ENCODE peak calls at places on chromosomes 11 and 22, in five cellular contexts. E is dorsolateral prefrontal cortex, U is substantia nigra, F is hepatocyte, Z is uterus. I is an unnamed sample.
A peak's percentile ranks its signal among the peaks of the same experiment; 100 is the strongest.

GRCh38 chr11:6646040-6646439 is 9.6 kb downstream of the DCHS1 start:
- DNase-seq in U (no peak), Z (peak; percentile 57), E (no peak), F (no peak), I (no peak)

GRCh38 chr11:45580399-45580798 is 85.0 kb downstream of the CHST1 start:
- DNase-seq in Z (no peak), E (no peak), U (no peak), F (peak; percentile 61), I (no peak)

GRCh38 chr11:2726964-2727363 is 27.2 kb upstream of the KCNQ1OT1 start:
- DNase-seq in F (no peak), U (no peak), Z (no peak), E (no peak), I (no peak)

GRCh38 chr11:45149483-45150056 is 3.1 kb downstream of the PRDM11 start:
- DNase-seq in E (no peak), F (no peak), U (no peak), Z (no peak), I (no peak)

GRCh38 chr11:48162197-48162886 is 54.3 kb upstream of the OR4B1 start:
- DNase-seq in E (no peak), U (no peak), F (no peak), Z (no peak), I (no peak)

GRCh38 chr11:59898652-59899051 is 20.1 kb downstream of the OOSP3 start:
- DNase-seq in U (no peak), Z (no peak), E (no peak), F (no peak), I (no peak)

GRCh38 chr22:44489817-44490216 is 8.2 kb downstream of the RTL6 start:
- DNase-seq in U (no peak), E (no peak), F (no peak), Z (no peak), I (no peak)

GRCh38 chr22:18118345-18118915 is 7.8 kb downstream of the TUBA8 start:
- DNase-seq in E (no peak), U (no peak), F (no peak), Z (no peak), I (no peak)

GRCh38 chr11:61697093-61697492 is 16.9 kb downstream of the DAGLA start:
- DNase-seq in Z (no peak), E (no peak), F (no peak), U (no peak), I (no peak)

GRCh38 chr11:132438418-132438817 is 1068.0 kb downstream of the NTM start:
- DNase-seq in F (no peak), U (no peak), E (no peak), Z (no peak), I (no peak)

GRCh38 chr11:134244593-134244992 is 8.6 kb downstream of the THYN1 start:
- DNase-seq in F (peak; percentile 29), U (no peak), Z (no peak), E (no peak), I (no peak)

GRCh38 chr11:33208150-33208549 is 46.9 kb upstream of the CSTF3 start:
- DNase-seq in Z (no peak), U (no peak), E (no peak), F (no peak), I (no peak)

GRCh38 chr11:111639226-111639925 is 37.1 kb downstream of the SIK2 start:
- DNase-seq in E (no peak), F (no peak), U (no peak), Z (no peak), I (no peak)

GRCh38 chr22:46010177-46010867 is 33.4 kb upstream of the WNT7B start:
- DNase-seq in Z (peak; percentile 47), E (no peak), U (no peak), F (no peak), I (no peak)

GRCh38 chr11:88507771-88508557 is 170.4 kb upstream of the CTSC start:
- DNase-seq in F (no peak), U (no peak), Z (no peak), E (no peak), I (no peak)

GRCh38 chr11:82405392-82405791 is 328.3 kb downstream of the FAM181B start:
- DNase-seq in E (no peak), F (peak; percentile 18), U (no peak), Z (no peak), I (no peak)

GRCh38 chr11:65430406-65431217 is 8.0 kb downstream of the NEAT1 start:
- DNase-seq in U (no peak), E (no peak), Z (peak; percentile 3), F (peak; percentile 46), I (no peak)

GRCh38 chr22:40410731-40411505 is 40.5 kb downstream of the SGSM3 start:
- DNase-seq in U (no peak), Z (no peak), F (no peak), E (no peak), I (no peak)

GRCh38 chr11:126546191-126546590 is 190.7 kb downstream of the ST3GAL4 start:
- DNase-seq in E (no peak), U (no peak), F (no peak), Z (no peak), I (no peak)

GRCh38 chr11:35735903-35736302 is 73.3 kb downstream of the TRIM44 start:
- DNase-seq in E (no peak), Z (no peak), F (no peak), U (no peak), I (no peak)

GRCh38 chr11:118889796-118890195 is 6.1 kb downstream of the CXCR5 start:
- DNase-seq in U (peak; percentile 26), F (peak; percentile 31), E (no peak), Z (peak; percentile 81), I (peak; percentile 20)

GRCh38 chr11:5691963-5692358 is 2.4 kb downstream of the TRIM22 start:
- DNase-seq in Z (no peak), U (no peak), E (no peak), F (no peak), I (no peak)

GRCh38 chr11:95419915-95420314 is 188.9 kb upstream of the SESN3 start:
- DNase-seq in E (no peak), U (no peak), Z (no peak), F (peak; percentile 51), I (no peak)

GRCh38 chr22:32801001-32801435 is 487 bp upstream of the TIMP3 start:
- DNase-seq in Z (no peak), E (no peak), F (no peak), U (no peak), I (no peak)

GRCh38 chr22:32801436-32802290 is at the start of gene TIMP3:
- DNase-seq in U (peak; percentile 55), F (peak; percentile 89), Z (peak; percentile 94), E (peak; percentile 8), I (peak; percentile 37)

GRCh38 chr22:32799516-32799915 is 2.0 kb upstream of the TIMP3 start:
- DNase-seq in Z (no peak), U (no peak), F (no peak), E (no peak), I (no peak)

GRCh38 chr22:32802291-32802826 is 854 bp downstream of the TIMP3 start:
- DNase-seq in F (no peak), E (no peak), U (no peak), Z (no peak), I (no peak)

DNA sequence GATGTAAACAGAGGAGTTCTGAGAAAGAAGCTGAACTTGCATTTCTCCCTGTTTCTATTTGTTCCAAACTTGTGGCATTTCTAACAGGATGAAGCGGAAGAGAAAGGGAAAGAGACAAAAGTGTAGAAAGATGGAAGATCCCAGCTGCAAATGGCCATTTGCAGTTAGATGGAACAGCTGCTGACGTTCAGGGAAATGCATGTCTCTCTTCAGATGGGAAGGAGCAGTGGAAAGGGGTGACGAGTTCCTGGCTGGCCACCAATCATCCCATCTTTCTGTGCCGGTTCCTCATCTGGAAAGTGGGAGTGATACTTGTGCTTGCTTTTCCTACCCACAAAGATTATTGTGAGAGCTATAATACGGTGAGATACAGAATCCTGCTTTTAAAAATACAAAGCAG is 1.3 kb upstream of the TIMP3 start:
- DNase-seq in F (no peak), Z (peak; percentile 71), E (no peak), U (no peak), I (no peak)
- H3K27ac ChIP-seq in F (peak overlapping the region; percentile 20), Z (peak overlapping the region; percentile 92), E (no peak overlapping the region), U (no peak overlapping the region), I (no peak overlapping the region)

DNA sequence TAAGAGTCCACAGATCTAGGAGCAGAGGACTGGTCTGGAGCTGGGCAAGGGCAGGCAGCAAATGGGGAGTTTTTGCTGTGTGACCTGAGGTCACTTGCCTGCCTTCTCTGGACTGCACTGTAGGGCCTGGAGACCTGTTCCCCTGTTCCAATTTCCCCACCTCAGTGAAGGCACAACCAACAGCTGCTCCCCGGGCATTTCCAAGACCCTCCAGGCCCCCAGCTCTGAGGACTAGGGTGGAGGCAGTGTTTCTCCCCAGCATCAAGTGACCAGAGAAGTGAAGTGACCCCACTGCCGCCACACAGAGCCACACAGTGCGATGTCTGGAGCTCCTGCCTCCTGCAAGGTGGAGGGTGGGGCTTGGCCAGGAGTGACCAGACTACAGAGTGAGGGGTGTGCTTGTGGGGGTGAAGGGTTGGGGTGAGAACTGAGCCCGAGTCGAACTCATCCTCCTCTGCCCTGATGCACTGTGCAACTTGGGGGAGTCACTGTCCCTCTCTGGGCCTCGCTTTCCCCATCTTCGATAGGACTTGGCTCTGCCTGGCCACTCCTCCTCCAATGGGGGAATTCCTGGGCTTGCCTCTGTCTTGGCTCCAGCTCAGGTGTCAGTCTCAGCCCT is 21.6 kb downstream of the P2RY2 start:
- DNase-seq in F (no peak), Z (no peak), E (no peak), U (no peak), I (no peak)
- H3K27ac ChIP-seq in F (no peak overlapping the region), Z (no peak overlapping the region), E (no peak overlapping the region), U (no peak overlapping the region), I (no peak overlapping the region)

DNA sequence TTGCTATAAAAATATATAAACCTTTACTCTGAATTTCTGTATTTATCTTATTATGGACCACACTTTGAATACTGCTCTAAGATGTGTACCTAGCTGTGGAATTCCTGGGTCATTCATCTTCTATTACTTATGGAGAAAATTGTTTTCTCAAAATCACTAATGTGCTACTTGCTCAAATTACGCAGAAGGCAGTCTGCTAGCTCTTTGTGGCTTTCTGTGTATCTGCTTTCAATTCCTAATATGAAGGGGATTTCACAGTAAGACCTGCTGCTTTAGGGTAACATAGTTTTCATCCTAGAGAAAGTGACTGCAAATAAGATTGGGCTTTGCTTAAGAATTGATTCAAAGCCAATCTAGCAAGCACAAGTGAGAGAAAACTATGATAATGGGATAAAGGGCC is 123.2 kb downstream of the CYP2R1 start:
- DNase-seq in U (no peak), F (no peak), Z (no peak), E (no peak), I (no peak)
- H3K27ac ChIP-seq in U (no peak overlapping the region), F (no peak overlapping the region), Z (no peak overlapping the region), E (no peak overlapping the region), I (no peak overlapping the region)

GRCh38 chr11:113864410-113864809 is 11.0 kb downstream of the USP28 start:
- DNase-seq in F (no peak), U (no peak), Z (no peak), E (no peak), I (no peak)

GRCh38 chr11:113859665-113860064 is 15.7 kb downstream of the USP28 start:
- DNase-seq in F (no peak), Z (no peak), E (no peak), U (no peak), I (no peak)

GRCh38 chr11:113865873-113866272 is 9.5 kb downstream of the USP28 start:
- DNase-seq in U (no peak), F (no peak), E (no peak), Z (no peak), I (no peak)

GRCh38 chr11:113856966-113857759 is 18.2 kb downstream of the USP28 start:
- DNase-seq in Z (no peak), E (no peak), U (no peak), F (no peak), I (no peak)

DNA sequence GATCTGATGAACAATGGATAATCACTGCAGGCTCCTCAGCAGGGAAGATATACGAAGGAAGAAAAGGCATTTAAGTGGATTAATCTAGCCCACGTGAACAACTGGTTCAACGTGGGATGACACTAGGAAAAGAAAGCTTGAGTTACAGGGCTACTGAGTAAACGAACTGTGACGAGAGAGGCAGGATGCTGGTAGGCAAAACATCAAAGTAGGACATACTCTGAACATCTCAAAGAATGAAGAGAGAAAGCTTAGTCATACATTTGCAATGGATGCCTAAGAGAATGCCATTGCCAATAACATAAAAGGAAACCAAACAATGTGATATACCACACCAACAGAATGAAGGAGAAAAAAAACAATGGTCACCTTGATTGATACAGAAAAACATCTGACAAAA is 12.9 kb downstream of the USP28 start:
- DNase-seq in E (no peak), U (no peak), F (no peak), Z (no peak), I (no peak)
- H3K27ac ChIP-seq in E (no peak overlapping the region), U (no peak overlapping the region), F (no peak overlapping the region), Z (no peak overlapping the region), I (no peak overlapping the region)